ENCODE peak calls at places on chromosome 19, in nine cellular contexts. One of them, this sample, is unnamed.

GRCh38 chr19:46951236-46951986 is 68.2 kb upstream of the NPAS1 start:
- DNase-seq in A549: peak; percentile 92
- DNase-seq in uterus: no peak
- DNase-seq in breast epithelium: no peak
- DNase-seq in psoas muscle: no peak
- DNase-seq in GM12865: peak; percentile 47
- DNase-seq in right lobe of liver: no peak
- DNase-seq in NB4: no peak
- DNase-seq in epithelial cell of esophagus: peak; percentile 85
- DNase-seq in this sample: no peak

GRCh38 chr19:54905908-54906511 is at the start of gene NCR1:
- DNase-seq in epithelial cell of esophagus: no peak
- DNase-seq in GM12865: peak; percentile 54
- DNase-seq in psoas muscle: no peak
- DNase-seq in A549: no peak
- DNase-seq in uterus: no peak
- DNase-seq in right lobe of liver: no peak
- DNase-seq in breast epithelium: no peak
- DNase-seq in NB4: peak; percentile 22
- DNase-seq in this sample: no peak

GRCh38 chr19:15850385-15850784 is 34.9 kb upstream of the OR10H1 start:
- DNase-seq in GM12865: no peak
- DNase-seq in NB4: no peak
- DNase-seq in psoas muscle: no peak
- DNase-seq in A549: no peak
- DNase-seq in epithelial cell of esophagus: no peak
- DNase-seq in breast epithelium: no peak
- DNase-seq in right lobe of liver: no peak
- DNase-seq in uterus: no peak
- DNase-seq in this sample: no peak

GRCh38 chr19:3899531-3900294 is 19.2 kb downstream of the ATCAY start:
- DNase-seq in NB4: no peak
- DNase-seq in A549: no peak
- DNase-seq in GM12865: no peak
- DNase-seq in breast epithelium: no peak
- DNase-seq in uterus: no peak
- DNase-seq in psoas muscle: no peak
- DNase-seq in right lobe of liver: no peak
- DNase-seq in epithelial cell of esophagus: no peak
- DNase-seq in this sample: no peak

GRCh38 chr19:57477191-57478008 is at the start of gene ZNF772:
- DNase-seq in epithelial cell of esophagus: peak; percentile 94
- DNase-seq in NB4: peak; percentile 93
- DNase-seq in GM12865: peak; percentile 94
- DNase-seq in psoas muscle: peak; percentile 89
- DNase-seq in A549: peak; percentile 96
- DNase-seq in breast epithelium: peak; percentile 90
- DNase-seq in right lobe of liver: peak; percentile 92
- DNase-seq in uterus: peak; percentile 84
- DNase-seq in this sample: peak; percentile 85

GRCh38 chr19:48614436-48615144 is at the start of gene FAM83E:
- DNase-seq in A549: peak; percentile 61
- DNase-seq in psoas muscle: no peak
- DNase-seq in GM12865: peak; percentile 44
- DNase-seq in right lobe of liver: no peak
- DNase-seq in breast epithelium: no peak
- DNase-seq in NB4: peak; percentile 75
- DNase-seq in uterus: no peak
- DNase-seq in epithelial cell of esophagus: peak; percentile 82
- DNase-seq in this sample: no peak

GRCh38 chr19:33580026-33580644 is 41.6 kb upstream of the CHST8 start:
- DNase-seq in right lobe of liver: no peak
- DNase-seq in psoas muscle: no peak
- DNase-seq in epithelial cell of esophagus: no peak
- DNase-seq in breast epithelium: peak; percentile 27
- DNase-seq in NB4: no peak
- DNase-seq in GM12865: no peak
- DNase-seq in A549: no peak
- DNase-seq in uterus: no peak
- DNase-seq in this sample: no peak

GRCh38 chr19:11227201-11227886 is 12.1 kb upstream of the ANGPTL8 start:
- DNase-seq in NB4: peak; percentile 53
- DNase-seq in right lobe of liver: no peak
- DNase-seq in breast epithelium: no peak
- DNase-seq in epithelial cell of esophagus: peak; percentile 43
- DNase-seq in psoas muscle: no peak
- DNase-seq in A549: peak; percentile 58
- DNase-seq in uterus: no peak
- DNase-seq in GM12865: peak; percentile 52
- DNase-seq in this sample: no peak

GRCh38 chr19:56946164-56946563 is 105.6 kb upstream of the PEG3 start:
- DNase-seq in right lobe of liver: no peak
- DNase-seq in A549: no peak
- DNase-seq in breast epithelium: no peak
- DNase-seq in uterus: no peak
- DNase-seq in NB4: no peak
- DNase-seq in psoas muscle: no peak
- DNase-seq in GM12865: no peak
- DNase-seq in epithelial cell of esophagus: no peak
- DNase-seq in this sample: no peak

GRCh38 chr19:44452367-44452766 is 4.1 kb upstream of the ZNF229 start:
- DNase-seq in uterus: no peak
- DNase-seq in GM12865: no peak
- DNase-seq in psoas muscle: no peak
- DNase-seq in breast epithelium: no peak
- DNase-seq in A549: no peak
- DNase-seq in right lobe of liver: no peak
- DNase-seq in NB4: no peak
- DNase-seq in epithelial cell of esophagus: no peak
- DNase-seq in this sample: no peak

GRCh38 chr19:56347163-56347778 is 32.6 kb upstream of the ZSCAN5A start:
- DNase-seq in right lobe of liver: no peak
- DNase-seq in psoas muscle: no peak
- DNase-seq in GM12865: no peak
- DNase-seq in NB4: no peak
- DNase-seq in epithelial cell of esophagus: no peak
- DNase-seq in A549: no peak
- DNase-seq in uterus: no peak
- DNase-seq in breast epithelium: no peak
- DNase-seq in this sample: no peak

DNA sequence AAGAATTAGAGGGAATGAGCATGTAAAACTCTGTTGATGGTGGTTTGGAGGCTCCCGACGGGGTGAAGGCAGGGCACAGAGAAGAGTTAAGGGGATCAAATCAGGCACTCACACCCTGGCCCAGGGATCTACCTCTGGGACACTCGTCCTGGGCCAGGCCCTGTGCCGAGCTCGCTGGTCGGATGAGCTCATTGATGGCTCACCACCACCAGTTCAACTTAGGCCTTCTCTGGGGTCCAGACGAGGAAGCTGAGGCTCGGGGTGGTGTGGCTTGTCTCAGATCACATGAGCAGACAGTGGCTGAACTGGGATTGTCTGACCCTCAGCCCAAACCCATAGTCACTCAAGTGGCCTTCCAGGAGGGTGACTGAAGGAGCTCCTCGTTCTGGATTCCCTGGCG is 1.6 kb downstream of the NACC1 start:
- DNase-seq in GM12865: no peak
- DNase-seq in psoas muscle: no peak
- DNase-seq in breast epithelium: no peak
- DNase-seq in epithelial cell of esophagus: no peak
- DNase-seq in NB4: peak; percentile 40
- DNase-seq in A549: no peak
- DNase-seq in right lobe of liver: no peak
- DNase-seq in uterus: no peak
- DNase-seq in this sample: no peak
- H3K4me3 ChIP-seq in GM12865: peak overlapping the region; percentile 92
- H3K4me3 ChIP-seq in psoas muscle: peak overlapping the region; percentile 92
- H3K4me3 ChIP-seq in breast epithelium: no peak overlapping the region
- H3K4me3 ChIP-seq in epithelial cell of esophagus: peak overlapping the region; percentile 75
- H3K4me3 ChIP-seq in NB4: peak overlapping the region; percentile 65
- H3K4me3 ChIP-seq in A549: peak overlapping the region; percentile 100
- H3K4me3 ChIP-seq in right lobe of liver: peak overlapping the region; percentile 98
- H3K4me3 ChIP-seq in uterus: no peak overlapping the region
- H3K4me3 ChIP-seq in this sample: peak overlapping the region; percentile 86

DNA sequence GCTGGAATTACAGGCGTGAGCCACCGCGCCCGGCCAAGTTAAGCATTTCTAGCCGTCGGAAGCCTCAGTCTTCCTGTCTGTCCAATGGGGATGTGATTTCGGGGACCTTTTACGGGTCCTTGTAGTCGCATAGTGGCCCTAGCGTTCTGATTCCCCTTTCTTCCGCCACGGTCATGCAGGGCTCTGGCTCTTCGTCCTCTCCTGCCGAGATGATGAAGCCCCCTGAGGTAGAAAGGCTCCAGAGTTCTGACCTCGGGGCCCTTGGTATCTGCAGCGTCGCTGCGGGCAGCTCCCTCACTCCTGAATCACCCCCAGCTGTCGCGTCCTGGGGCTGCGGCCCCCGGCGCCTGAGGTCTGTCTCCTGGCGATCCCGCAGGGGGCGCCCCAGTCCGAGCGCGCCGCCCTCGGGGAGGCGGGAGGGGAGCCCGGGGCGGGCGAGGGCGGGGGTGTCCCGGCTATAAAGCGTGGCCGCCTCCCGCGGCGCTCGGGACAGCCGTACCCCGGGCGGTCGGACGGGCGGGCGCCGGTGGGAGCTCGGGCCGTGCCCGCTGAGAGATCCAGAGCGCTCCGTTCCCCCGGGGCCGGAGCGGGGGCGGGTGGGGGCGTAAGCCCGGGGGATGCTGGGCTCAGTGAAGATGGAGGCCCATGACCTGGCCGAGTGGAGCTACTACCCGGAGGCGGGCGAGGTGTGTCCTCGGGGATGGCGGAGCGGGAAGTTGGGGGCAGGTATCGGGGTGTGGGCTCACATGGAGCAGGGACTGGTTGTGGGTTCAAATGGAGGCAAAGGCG is at the start of gene FOXA3:
- DNase-seq in NB4: peak; percentile 85
- DNase-seq in GM12865: peak; percentile 69
- DNase-seq in epithelial cell of esophagus: peak; percentile 43
- DNase-seq in uterus: no peak
- DNase-seq in A549: peak; percentile 71
- DNase-seq in breast epithelium: no peak
- DNase-seq in right lobe of liver: peak; percentile 85
- DNase-seq in psoas muscle: peak; percentile 62
- DNase-seq in this sample: no peak
- TF ChIP-seq CTCF in NB4: peak; percentile 80
- TF ChIP-seq CTCF in GM12865: peak; percentile 64
- TF ChIP-seq CTCF in epithelial cell of esophagus: peak; percentile 6
- TF ChIP-seq CTCF in uterus: peak; percentile 62
- TF ChIP-seq CTCF in A549: peak; percentile 96
- TF ChIP-seq CTCF in breast epithelium: peak; percentile 25
- TF ChIP-seq CTCF in right lobe of liver: peak; percentile 87
- TF ChIP-seq CTCF in psoas muscle: peak; percentile 51
- TF ChIP-seq CTCF in this sample: peak; percentile 53

GRCh38 chr19:18922228-18922985 is 2.9 kb downstream of the DDX49 start:
- DNase-seq in GM12865: no peak
- DNase-seq in breast epithelium: no peak
- DNase-seq in right lobe of liver: no peak
- DNase-seq in A549: no peak
- DNase-seq in epithelial cell of esophagus: no peak
- DNase-seq in psoas muscle: no peak
- DNase-seq in NB4: no peak
- DNase-seq in uterus: no peak
- DNase-seq in this sample: no peak

GRCh38 chr19:18919895-18920204 is 335 bp downstream of the DDX49 start:
- DNase-seq in GM12865: no peak
- DNase-seq in breast epithelium: no peak
- DNase-seq in uterus: no peak
- DNase-seq in psoas muscle: no peak
- DNase-seq in NB4: no peak
- DNase-seq in right lobe of liver: no peak
- DNase-seq in epithelial cell of esophagus: no peak
- DNase-seq in A549: no peak
- DNase-seq in this sample: no peak

GRCh38 chr19:18920400-18920799 is 885 bp downstream of the DDX49 start:
- DNase-seq in NB4: no peak
- DNase-seq in uterus: no peak
- DNase-seq in right lobe of liver: no peak
- DNase-seq in A549: no peak
- DNase-seq in GM12865: no peak
- DNase-seq in breast epithelium: no peak
- DNase-seq in psoas muscle: no peak
- DNase-seq in epithelial cell of esophagus: no peak
- DNase-seq in this sample: no peak

GRCh38 chr19:18921593-18921992 is 2.1 kb downstream of the DDX49 start:
- DNase-seq in NB4: no peak
- DNase-seq in breast epithelium: no peak
- DNase-seq in uterus: no peak
- DNase-seq in A549: no peak
- DNase-seq in right lobe of liver: no peak
- DNase-seq in psoas muscle: no peak
- DNase-seq in GM12865: no peak
- DNase-seq in epithelial cell of esophagus: no peak
- DNase-seq in this sample: no peak

GRCh38 chr19:18919086-18919894 is at the start of the genes COPE and DDX49:
- DNase-seq in NB4: peak; percentile 100
- DNase-seq in psoas muscle: peak; percentile 98
- DNase-seq in GM12865: peak; percentile 100
- DNase-seq in A549: peak; percentile 99
- DNase-seq in right lobe of liver: peak; percentile 97
- DNase-seq in uterus: peak; percentile 99
- DNase-seq in epithelial cell of esophagus: peak; percentile 100
- DNase-seq in breast epithelium: peak; percentile 100
- DNase-seq in this sample: peak; percentile 100
- H3K4me3 ChIP-seq in NB4: peak within 1 kb of the TSS; percentile 100
- H3K4me3 ChIP-seq in psoas muscle: peak within 1 kb of the TSS; percentile 81
- H3K4me3 ChIP-seq in GM12865: peak within 1 kb of the TSS; percentile 95
- H3K4me3 ChIP-seq in A549: peak within 1 kb of the TSS; percentile 91
- H3K4me3 ChIP-seq in right lobe of liver: peak within 1 kb of the TSS; percentile 98
- H3K4me3 ChIP-seq in uterus: peak within 1 kb of the TSS; percentile 96
- H3K4me3 ChIP-seq in epithelial cell of esophagus: peak within 1 kb of the TSS; percentile 97
- H3K4me3 ChIP-seq in breast epithelium: peak within 1 kb of the TSS; percentile 98
- H3K4me3 ChIP-seq in this sample: peak within 1 kb of the TSS; percentile 97

GRCh38 chr19:40216013-40216776 is 2.0 kb downstream of the TTC9B start:
- DNase-seq in GM12865: no peak
- DNase-seq in A549: no peak
- DNase-seq in NB4: no peak
- DNase-seq in uterus: no peak
- DNase-seq in right lobe of liver: no peak
- DNase-seq in breast epithelium: no peak
- DNase-seq in psoas muscle: no peak
- DNase-seq in epithelial cell of esophagus: no peak
- DNase-seq in this sample: no peak

GRCh38 chr19:40216777-40217026 is 1.5 kb downstream of the TTC9B start:
- DNase-seq in breast epithelium: no peak
- DNase-seq in psoas muscle: no peak
- DNase-seq in NB4: no peak
- DNase-seq in epithelial cell of esophagus: peak; percentile 19
- DNase-seq in GM12865: no peak
- DNase-seq in uterus: no peak
- DNase-seq in right lobe of liver: no peak
- DNase-seq in A549: no peak
- DNase-seq in this sample: no peak

GRCh38 chr19:40219721-40220276 is 1.6 kb upstream of the TTC9B start:
- DNase-seq in psoas muscle: no peak
- DNase-seq in right lobe of liver: no peak
- DNase-seq in A549: peak; percentile 85
- DNase-seq in NB4: no peak
- DNase-seq in epithelial cell of esophagus: peak; percentile 88
- DNase-seq in breast epithelium: no peak
- DNase-seq in GM12865: no peak
- DNase-seq in uterus: peak; percentile 21
- DNase-seq in this sample: no peak

GRCh38 chr19:40217027-40217810 is 965 bp downstream of the TTC9B start:
- DNase-seq in GM12865: peak; percentile 21
- DNase-seq in right lobe of liver: no peak
- DNase-seq in psoas muscle: peak; percentile 41
- DNase-seq in uterus: no peak
- DNase-seq in A549: peak; percentile 75
- DNase-seq in NB4: peak; percentile 19
- DNase-seq in epithelial cell of esophagus: peak; percentile 65
- DNase-seq in breast epithelium: no peak
- DNase-seq in this sample: no peak

GRCh38 chr19:40217921-40218890 is at the start of gene TTC9B:
- DNase-seq in right lobe of liver: no peak
- DNase-seq in NB4: no peak
- DNase-seq in GM12865: peak; percentile 23
- DNase-seq in uterus: no peak
- DNase-seq in A549: peak; percentile 51
- DNase-seq in epithelial cell of esophagus: no peak
- DNase-seq in breast epithelium: no peak
- DNase-seq in psoas muscle: no peak
- DNase-seq in this sample: no peak
- TF ChIP-seq CTCF in right lobe of liver: no peak
- TF ChIP-seq CTCF in NB4: no peak
- TF ChIP-seq CTCF in GM12865: no peak
- TF ChIP-seq CTCF in uterus: no peak
- TF ChIP-seq CTCF in A549: no peak
- TF ChIP-seq CTCF in epithelial cell of esophagus: no peak
- TF ChIP-seq CTCF in breast epithelium: no peak
- TF ChIP-seq CTCF in psoas muscle: no peak
- TF ChIP-seq CTCF in this sample: no peak